ENCODE peak calls at places on chromosomes 16 and 17, in four cellular contexts. X is HepG2, P is K562, G is GM12878. C is an unnamed sample.

GRCh38 chr17:703081-703875 is 11.4 kb downstream of the VPS53 start:
- DNase-seq in X (no peak), P (no peak), G (no peak), C (no peak)

GRCh38 chr16:81987706-81988105 is 23.6 kb downstream of the SDR42E1 start:
- DNase-seq in X (no peak), P (no peak), G (no peak), C (no peak)

GRCh38 chr16:81723098-81723723 is 55.9 kb upstream of the PLCG2 start:
- DNase-seq in X (peak), P (peak), G (peak), C (peak)

GRCh38 chr16:12426122-12426521 is 377.6 kb downstream of the CPPED1 start:
- DNase-seq in X (no peak), P (peak), G (no peak), C (no peak)

GRCh38 chr17:77555741-77556291 is 402.7 kb upstream of the TNRC6C start:
- DNase-seq in X (no peak), P (no peak), G (no peak), C (no peak)

GRCh38 chr16:19884021-19884485 is 595 bp downstream of the GPRC5B start:
- DNase-seq in X (no peak), P (no peak), G (no peak), C (peak)

GRCh38 chr17:64503821-64504768 is 2.0 kb downstream of the DDX5 start:
- DNase-seq in X (no peak), P (no peak), G (no peak), C (no peak)

GRCh38 chr16:88540346-88540977 is 29.7 kb upstream of the ZC3H18 start:
- DNase-seq in X (no peak), P (no peak), G (no peak), C (no peak)

GRCh38 chr16:50153648-50154368 is 702 bp downstream of the TENT4B start:
- DNase-seq in X (no peak), P (peak), G (no peak), C (peak)

GRCh38 chr17:691423-691822 is 23.2 kb downstream of the VPS53 start:
- DNase-seq in X (no peak), P (no peak), G (no peak), C (no peak)

GRCh38 chr17:44355642-44356099 is 8.0 kb downstream of the FAM171A2 start:
- DNase-seq in X (no peak), P (no peak), G (no peak), C (no peak)
- H3K9ac ChIP-seq in X (no peak), P (no peak), G (no peak), C (no peak)

GRCh38 chr17:49894761-49895160 is 46.9 kb upstream of the TAC4 start:
- DNase-seq in X (no peak), P (no peak), G (no peak), C (no peak)
- TF ChIP-seq MYC in X (no peak), P (no peak), G (no peak), C (no peak)

DNA sequence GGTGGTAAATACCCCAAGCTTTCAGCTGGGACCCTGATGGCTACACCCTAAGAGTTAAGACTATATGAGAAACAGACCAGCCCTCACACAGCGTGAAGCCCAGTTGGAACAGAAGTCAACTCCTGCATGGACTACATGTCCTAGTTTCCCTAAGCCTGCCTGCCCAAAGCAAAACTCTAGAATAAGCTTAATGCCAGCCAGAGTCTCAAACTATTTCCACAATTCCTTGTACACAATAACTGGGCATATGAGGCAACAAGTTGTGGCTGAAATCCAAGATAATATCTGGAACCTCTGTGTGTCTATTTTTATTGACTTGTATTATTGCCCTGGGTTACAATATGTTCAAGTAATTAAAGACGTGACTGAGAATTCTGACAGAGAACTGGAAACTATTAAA is 19.4 kb downstream of the MYH10 start:
- DNase-seq in X (no peak), P (no peak), G (no peak), C (peak)
- H3K9ac ChIP-seq in X (no peak), P (no peak), G (no peak), C (no peak)

DNA sequence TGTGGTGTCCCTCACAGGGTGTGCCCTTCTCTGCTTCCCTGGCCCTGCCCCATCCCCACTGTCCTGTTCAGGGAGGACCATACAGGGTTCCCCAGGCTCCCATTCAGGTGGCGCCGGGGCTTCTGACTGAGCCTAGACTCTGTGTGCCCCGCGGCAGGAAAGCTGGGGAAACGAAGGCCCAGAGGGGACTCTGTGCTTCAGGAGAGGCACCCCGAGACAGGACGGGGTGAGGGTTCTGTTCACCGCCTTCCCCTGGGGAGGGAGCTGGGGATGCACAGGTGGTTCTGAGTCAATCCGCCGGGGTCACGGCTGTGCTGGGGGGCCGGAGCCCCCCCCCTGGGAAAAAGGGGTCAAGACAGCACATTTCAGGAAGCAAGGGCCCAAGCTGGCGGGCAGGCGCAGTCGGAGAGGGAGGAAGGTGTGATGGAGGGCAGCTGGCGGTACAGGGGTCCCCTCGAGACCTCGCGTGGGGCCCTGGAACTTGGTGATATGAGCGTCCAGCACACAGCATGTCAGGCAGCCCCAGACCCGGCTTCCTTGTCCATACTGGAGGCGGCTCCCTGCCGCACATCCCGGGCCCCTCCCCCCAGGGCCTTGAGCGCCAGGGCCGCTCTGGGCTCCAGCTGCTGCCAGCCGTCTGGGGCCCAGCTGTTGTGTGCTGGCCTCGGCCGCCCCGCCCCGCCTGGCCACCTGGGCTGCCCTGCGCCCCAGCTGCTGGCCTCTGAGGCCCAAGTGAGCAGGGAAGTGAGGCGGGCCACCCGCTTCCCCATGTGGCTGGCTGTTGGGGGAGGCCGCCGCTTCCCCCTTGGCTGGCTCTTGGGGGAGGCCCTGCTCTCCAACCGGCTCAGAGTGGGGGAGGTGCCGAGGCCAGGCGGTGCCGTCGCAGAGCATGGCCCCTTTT is 5.6 kb upstream of the NOTUM start:
- DNase-seq in X (peak), P (no peak), G (no peak), C (no peak)
- TF ChIP-seq MYC in X (peak), P (no peak), G (no peak), C (no peak)

C was measured in endothelial cell of umbilical vein.